ENCODE peak calls at places on chromosomes 16 and 17, in nine cellular contexts. G is HCT116, Y is testis, A is adrenal gland, I is IMR-90, H is A549, F is spleen, Q is lower leg skin, D is erythroblast. R is an unnamed sample.
A peak's percentile ranks its signal among the peaks of the same experiment; 100 is the strongest.

GRCh38 chr16:51524555-51525373 is 373.7 kb upstream of the SALL1 start:
- DNase-seq in G (no peak), Y (no peak), A (no peak), I (peak; percentile 75), H (peak; percentile 26), F (no peak), Q (no peak), D (no peak), R (no peak)

GRCh38 chr17:4420692-4421131 is 13.0 kb upstream of the SPNS3 start:
- DNase-seq in G (peak; percentile 71), Y (peak; percentile 80), A (peak; percentile 85), I (peak; percentile 74), H (peak; percentile 90), F (no peak), Q (peak; percentile 37), D (peak; percentile 78), R (peak; percentile 77)

GRCh38 chr16:1548727-1549126 is 15.3 kb downstream of the TMEM204 start:
- DNase-seq in G (no peak), Y (no peak), A (no peak), I (no peak), H (no peak), F (no peak), Q (no peak), D (no peak), R (no peak)

GRCh38 chr16:56190903-56191806 is at the start of gene GNAO1:
- DNase-seq in G (no peak), Y (peak; percentile 75), A (peak; percentile 71), I (peak; percentile 51), H (peak; percentile 46), F (peak; percentile 85), Q (no peak), D (peak; percentile 79), R (peak; percentile 36)

GRCh38 chr16:54946909-54947308 is 16.2 kb downstream of the IRX5 start:
- DNase-seq in G (no peak), Y (no peak), A (no peak), I (no peak), H (no peak), F (no peak), Q (no peak), D (no peak), R (no peak)

GRCh38 chr16:1985466-1986150 is 1.6 kb downstream of the GFER start:
- DNase-seq in G (no peak), Y (no peak), A (no peak), I (no peak), H (no peak), F (no peak), Q (no peak), D (no peak), R (no peak)

GRCh38 chr16:81632392-81633146 is 146.5 kb upstream of the PLCG2 start:
- DNase-seq in G (peak; percentile 93), Y (peak; percentile 25), A (peak; percentile 91), I (peak; percentile 94), H (peak; percentile 60), F (peak; percentile 75), Q (no peak), D (peak; percentile 63), R (peak; percentile 74)

GRCh38 chr16:48961546-48961945 is 320.1 kb downstream of the CBLN1 start:
- DNase-seq in G (no peak), Y (no peak), A (no peak), I (no peak), H (no peak), F (no peak), Q (no peak), D (no peak), R (no peak)

GRCh38 chr16:68404736-68405345 is 43.5 kb downstream of the SMPD3 start:
- DNase-seq in G (no peak), Y (peak; percentile 60), A (no peak), I (no peak), H (no peak), F (peak; percentile 15), Q (no peak), D (no peak), R (no peak)

GRCh38 chr16:69150146-69150865 is 17.9 kb downstream of the UTP4 start:
- DNase-seq in G (peak; percentile 55), Y (peak; percentile 80), A (peak; percentile 79), I (peak; percentile 81), H (peak; percentile 77), F (no peak), Q (peak; percentile 57), D (peak; percentile 80), R (peak; percentile 42)

GRCh38 chr17:55265434-55266021 is 768 bp downstream of the HLF start:
- DNase-seq in G (no peak), Y (peak; percentile 38), A (peak; percentile 61), I (no peak), H (no peak), F (peak; percentile 79), Q (no peak), D (peak; percentile 6), R (no peak)

GRCh38 chr17:81513669-81514484 is 1.3 kb upstream of the ACTG1 start:
- DNase-seq in G (no peak), Y (peak; percentile 69), A (peak; percentile 83), I (peak; percentile 68), H (peak; percentile 62), F (peak; percentile 92), Q (peak; percentile 53), D (peak; percentile 58), R (no peak)

GRCh38 chr16:10932959-10933710 is 9.1 kb downstream of the DEXI start:
- DNase-seq in G (no peak), Y (no peak), A (no peak), I (no peak), H (no peak), F (no peak), Q (no peak), D (no peak), R (no peak)

GRCh38 chr16:10930755-10931093 is 11.5 kb downstream of the DEXI start:
- DNase-seq in G (no peak), Y (no peak), A (no peak), I (no peak), H (no peak), F (no peak), Q (no peak), D (no peak), R (no peak)

GRCh38 chr16:10931133-10931532 is 11.1 kb downstream of the DEXI start:
- DNase-seq in G (no peak), Y (no peak), A (no peak), I (no peak), H (no peak), F (peak; percentile 70), Q (no peak), D (no peak), R (no peak)

GRCh38 chr16:10933865-10934264 is 8.4 kb downstream of the DEXI start:
- DNase-seq in G (no peak), Y (no peak), A (peak; percentile 81), I (no peak), H (no peak), F (no peak), Q (no peak), D (no peak), R (no peak)

DNA sequence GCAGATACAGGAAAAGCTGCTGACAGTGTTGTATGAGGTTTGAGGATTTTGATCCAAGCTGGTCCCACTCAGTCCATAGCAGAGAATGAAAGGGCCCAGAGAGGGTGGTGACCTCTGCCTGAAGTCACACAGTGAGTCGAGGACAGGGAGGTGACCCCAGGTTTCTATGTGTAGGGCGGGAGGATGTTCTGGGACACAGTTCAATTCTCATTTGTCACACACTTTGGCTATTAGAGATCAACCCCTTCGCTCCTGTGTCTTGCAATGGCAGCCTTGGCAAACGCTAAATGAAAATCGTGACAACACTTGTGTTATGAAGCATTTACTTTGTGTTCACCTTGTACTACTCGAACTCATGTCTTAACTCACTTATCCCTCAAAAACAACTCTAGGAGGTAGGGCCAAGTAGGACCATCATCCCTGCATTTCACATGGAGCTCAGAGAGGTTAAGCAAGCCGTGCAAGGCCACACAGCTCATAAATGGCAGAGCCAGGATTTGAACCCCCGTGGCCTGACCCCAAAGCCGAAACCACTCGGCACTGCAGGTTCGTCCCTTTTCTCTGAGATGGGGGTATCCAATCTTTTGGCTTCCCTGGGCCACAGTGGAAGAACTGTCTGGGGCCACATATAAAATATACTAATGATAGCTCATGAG is 10.2 kb downstream of the DEXI start:
- DNase-seq in G (no peak), Y (no peak), A (no peak), I (no peak), H (no peak), F (no peak), Q (no peak), D (no peak), R (no peak)
- TF ChIP-seq POLR2A in G (no peak), Y (no peak), A (no peak), I (no peak), H (no peak), F (no peak), Q (no peak), D (no peak), R (no peak)

GRCh38 chr17:50097907-50098306 is 2.8 kb downstream of the PDK2 start:
- DNase-seq in G (no peak), Y (no peak), A (no peak), I (no peak), H (no peak), F (no peak), Q (no peak), D (no peak), R (no peak)
- TF ChIP-seq POLR2A in G (no peak), Y (no peak), A (no peak), I (no peak), H (no peak), F (no peak), Q (no peak), D (no peak), R (no peak)

GRCh38 chr17:60577147-60577925 is 22.7 kb upstream of the PPM1D start:
- DNase-seq in G (no peak), Y (peak; percentile 68), A (peak; percentile 65), I (peak; percentile 72), H (no peak), F (no peak), Q (no peak), D (peak; percentile 27), R (no peak)

GRCh38 chr17:60579090-60579489 is 20.9 kb upstream of the PPM1D start:
- DNase-seq in G (no peak), Y (no peak), A (no peak), I (peak; percentile 79), H (no peak), F (no peak), Q (no peak), D (peak; percentile 30), R (no peak)

GRCh38 chr17:60573139-60573975 is 26.6 kb upstream of the PPM1D start:
- DNase-seq in G (no peak), Y (no peak), A (peak; percentile 52), I (peak; percentile 74), H (no peak), F (no peak), Q (no peak), D (no peak), R (no peak)
- TF ChIP-seq POLR2A in G (no peak), Y (no peak), A (no peak), I (no peak), H (no peak), F (no peak), Q (no peak), D (no peak), R (no peak)

DNA sequence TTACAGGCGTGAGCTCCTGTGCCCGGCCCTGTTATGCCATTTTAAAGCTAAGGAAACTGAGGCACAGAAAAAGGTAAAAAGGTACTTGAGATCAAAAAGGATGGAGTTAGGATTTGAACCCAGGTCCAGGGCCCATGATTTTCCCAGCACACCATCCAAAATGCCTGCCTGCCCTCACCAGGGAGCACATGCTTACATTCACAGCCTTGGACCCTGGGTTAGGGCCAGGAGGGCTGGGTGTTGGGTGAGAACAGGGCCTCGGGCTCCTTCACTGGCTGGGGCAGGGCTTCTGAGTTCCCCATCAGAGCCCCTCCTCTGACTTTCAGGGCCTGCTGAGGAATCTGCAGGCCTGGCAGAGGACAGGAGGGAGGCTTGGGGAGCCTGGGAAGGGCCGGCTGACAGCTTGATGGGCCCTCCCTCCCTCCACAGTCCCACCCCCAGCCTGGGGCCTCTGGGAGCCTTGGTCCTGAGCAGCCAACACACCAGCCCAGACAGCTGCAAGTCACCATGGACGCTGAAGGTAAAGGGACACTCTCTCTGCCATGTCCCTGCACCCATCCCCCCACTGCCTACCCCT is at the start of gene QPRT:
- DNase-seq in G (no peak), Y (peak; percentile 27), A (peak; percentile 79), I (peak; percentile 22), H (no peak), F (no peak), Q (no peak), D (no peak), R (peak; percentile 91)
- TF ChIP-seq POLR2A in G (no peak), Y (no peak), A (peak; percentile 71), I (no peak), H (no peak), F (no peak), Q (no peak), D (no peak), R (peak; percentile 25)

R was measured in H54.